ENCODE peak calls at places on chromosomes 5 and 9, in five cellular contexts. One of them, this sample, is unnamed. For H3K4me1, the result is how much of the 10 kb centered on the place peaks cover.

GRCh38 chr5:139561655-139562451 is 714 bp downstream of the UBE2D2 start:
- DNase-seq in uterus: peak
- DNase-seq in endodermal cell: peak
- DNase-seq in sigmoid colon: peak
- DNase-seq in cardiac muscle cell: peak
- DNase-seq in this sample: peak

GRCh38 chr9:6975198-6975597 is 217.4 kb downstream of the KDM4C start:
- DNase-seq in cardiac muscle cell: peak
- DNase-seq in endodermal cell: no peak
- DNase-seq in sigmoid colon: no peak
- DNase-seq in uterus: no peak
- DNase-seq in this sample: no peak

GRCh38 chr5:1104327-1105006 is 7.4 kb downstream of the SLC12A7 start:
- DNase-seq in endodermal cell: no peak
- DNase-seq in sigmoid colon: no peak
- DNase-seq in cardiac muscle cell: no peak
- DNase-seq in uterus: no peak
- DNase-seq in this sample: peak

GRCh38 chr5:180441577-180441976 is 52.6 kb upstream of the CNOT6 start:
- DNase-seq in endodermal cell: no peak
- DNase-seq in cardiac muscle cell: peak
- DNase-seq in sigmoid colon: no peak
- DNase-seq in uterus: no peak
- DNase-seq in this sample: no peak

GRCh38 chr5:148972958-148973357 is 89.9 kb downstream of the SH3TC2 start:
- DNase-seq in cardiac muscle cell: peak
- DNase-seq in endodermal cell: no peak
- DNase-seq in uterus: peak
- DNase-seq in sigmoid colon: peak
- DNase-seq in this sample: no peak

GRCh38 chr5:141910271-141910673 is 13.4 kb upstream of the DELE1 start:
- DNase-seq in endodermal cell: no peak
- DNase-seq in uterus: peak
- DNase-seq in cardiac muscle cell: no peak
- DNase-seq in sigmoid colon: no peak
- DNase-seq in this sample: no peak

GRCh38 chr9:116959775-116960174 is 272.7 kb downstream of the TRIM32 start:
- DNase-seq in sigmoid colon: no peak
- DNase-seq in cardiac muscle cell: no peak
- DNase-seq in uterus: no peak
- DNase-seq in endodermal cell: no peak
- DNase-seq in this sample: no peak

GRCh38 chr9:117204971-117205370 is 209.9 kb downstream of the ASTN2 start:
- DNase-seq in uterus: no peak
- DNase-seq in cardiac muscle cell: no peak
- DNase-seq in endodermal cell: no peak
- DNase-seq in sigmoid colon: no peak
- DNase-seq in this sample: no peak

GRCh38 chr5:29992248-29992647 is 1201.2 kb upstream of the CDH6 start:
- DNase-seq in cardiac muscle cell: no peak
- DNase-seq in endodermal cell: no peak
- DNase-seq in sigmoid colon: no peak
- DNase-seq in uterus: no peak
- DNase-seq in this sample: no peak

GRCh38 chr9:98652741-98653140 is 56.0 kb downstream of the GABBR2 start:
- DNase-seq in cardiac muscle cell: no peak
- DNase-seq in sigmoid colon: no peak
- DNase-seq in uterus: no peak
- DNase-seq in endodermal cell: no peak
- DNase-seq in this sample: no peak

GRCh38 chr5:60703944-60704343 is 4.0 kb upstream of the DEPDC1B start:
- DNase-seq in endodermal cell: no peak
- DNase-seq in cardiac muscle cell: no peak
- DNase-seq in sigmoid colon: no peak
- DNase-seq in uterus: no peak
- DNase-seq in this sample: no peak

GRCh38 chr5:5231576-5231975 is 91.4 kb downstream of the ADAMTS16 start:
- DNase-seq in uterus: no peak
- DNase-seq in sigmoid colon: no peak
- DNase-seq in cardiac muscle cell: no peak
- DNase-seq in endodermal cell: no peak
- DNase-seq in this sample: no peak
- H3K4me1 ChIP-seq in uterus: under half
- H3K4me1 ChIP-seq in sigmoid colon: under half
- H3K4me1 ChIP-seq in cardiac muscle cell: under half
- H3K4me1 ChIP-seq in endodermal cell: under half
- H3K4me1 ChIP-seq in this sample: under half

GRCh38 chr9:129469988-129470316 is 150.9 kb downstream of the C9orf50 start:
- DNase-seq in uterus: no peak
- DNase-seq in endodermal cell: no peak
- DNase-seq in sigmoid colon: no peak
- DNase-seq in cardiac muscle cell: no peak
- DNase-seq in this sample: no peak
- TF ChIP-seq CTCF in uterus: no peak
- TF ChIP-seq CTCF in endodermal cell: no peak
- TF ChIP-seq CTCF in sigmoid colon: no peak
- TF ChIP-seq CTCF in cardiac muscle cell: no peak
- TF ChIP-seq CTCF in this sample: no peak

GRCh38 chr9:76583256-76583655 is 124.3 kb downstream of the GCNT1 start:
- DNase-seq in sigmoid colon: no peak
- DNase-seq in uterus: no peak
- DNase-seq in cardiac muscle cell: no peak
- DNase-seq in endodermal cell: no peak
- DNase-seq in this sample: no peak

GRCh38 chr9:76585487-76586459 is 126.8 kb downstream of the GCNT1 start:
- DNase-seq in cardiac muscle cell: no peak
- DNase-seq in endodermal cell: no peak
- DNase-seq in sigmoid colon: no peak
- DNase-seq in uterus: no peak
- DNase-seq in this sample: no peak

GRCh38 chr9:76591256-76591950 is 132.4 kb downstream of the GCNT1 start:
- DNase-seq in uterus: no peak
- DNase-seq in endodermal cell: no peak
- DNase-seq in cardiac muscle cell: peak
- DNase-seq in sigmoid colon: no peak
- DNase-seq in this sample: no peak

GRCh38 chr9:76588320-76588719 is 129.3 kb downstream of the GCNT1 start:
- DNase-seq in cardiac muscle cell: no peak
- DNase-seq in uterus: no peak
- DNase-seq in endodermal cell: no peak
- DNase-seq in sigmoid colon: no peak
- DNase-seq in this sample: no peak

DNA sequence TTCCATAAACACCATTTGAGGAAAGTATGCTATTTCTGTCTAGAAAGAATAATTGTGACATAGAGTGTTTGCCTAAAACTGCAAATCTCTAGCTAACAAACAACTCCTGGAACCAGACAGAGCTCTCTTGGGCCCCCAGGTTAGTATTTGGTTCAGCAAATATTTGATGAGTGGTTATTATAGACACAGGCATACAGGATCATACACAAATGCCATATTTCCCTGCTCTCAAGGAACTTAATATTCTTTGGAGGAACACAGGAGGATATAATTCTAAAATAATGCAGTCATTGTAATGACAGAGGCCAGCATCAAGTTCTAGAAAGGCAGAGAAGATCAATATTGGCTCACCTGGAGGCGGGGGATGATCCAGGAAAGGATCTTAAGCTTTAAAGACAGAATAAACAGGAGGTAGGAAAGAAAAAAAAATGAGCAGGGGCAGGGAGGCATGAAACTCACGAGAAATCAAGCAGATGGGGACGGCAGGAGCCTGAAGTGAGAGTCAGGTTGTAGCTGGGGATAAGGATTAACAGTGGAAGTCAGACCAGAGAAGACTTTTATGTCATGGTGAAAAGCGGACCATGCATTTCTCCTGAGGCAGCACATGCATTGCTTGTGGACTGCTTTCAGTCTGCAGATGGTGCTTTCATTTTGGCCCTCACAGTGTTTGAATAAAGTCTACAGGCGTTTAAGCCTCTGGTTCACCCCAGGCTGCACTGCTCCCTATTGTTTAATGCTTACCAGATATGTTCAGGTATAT is 127.8 kb downstream of the GCNT1 start:
- DNase-seq in endodermal cell: no peak
- DNase-seq in uterus: no peak
- DNase-seq in sigmoid colon: no peak
- DNase-seq in cardiac muscle cell: no peak
- DNase-seq in this sample: no peak
- H3K4me3 ChIP-seq in endodermal cell: peak
- H3K4me3 ChIP-seq in uterus: no peak
- H3K4me3 ChIP-seq in sigmoid colon: no peak
- H3K4me3 ChIP-seq in cardiac muscle cell: no peak
- H3K4me3 ChIP-seq in this sample: no peak

GRCh38 chr5:82835488-82835887 is 241.7 kb downstream of the TMEM167A start:
- DNase-seq in endodermal cell: no peak
- DNase-seq in sigmoid colon: no peak
- DNase-seq in cardiac muscle cell: no peak
- DNase-seq in uterus: no peak
- DNase-seq in this sample: no peak

GRCh38 chr5:82834151-82834550 is 243.0 kb downstream of the TMEM167A start:
- DNase-seq in cardiac muscle cell: no peak
- DNase-seq in endodermal cell: no peak
- DNase-seq in uterus: no peak
- DNase-seq in sigmoid colon: no peak
- DNase-seq in this sample: no peak

GRCh38 chr5:82833277-82833676 is 243.9 kb downstream of the TMEM167A start:
- DNase-seq in uterus: no peak
- DNase-seq in endodermal cell: no peak
- DNase-seq in sigmoid colon: no peak
- DNase-seq in cardiac muscle cell: no peak
- DNase-seq in this sample: no peak
- H3K4me1 ChIP-seq in uterus: under half
- H3K4me1 ChIP-seq in endodermal cell: under half
- H3K4me1 ChIP-seq in sigmoid colon: under half
- H3K4me1 ChIP-seq in cardiac muscle cell: under half
- H3K4me1 ChIP-seq in this sample: under half

DNA sequence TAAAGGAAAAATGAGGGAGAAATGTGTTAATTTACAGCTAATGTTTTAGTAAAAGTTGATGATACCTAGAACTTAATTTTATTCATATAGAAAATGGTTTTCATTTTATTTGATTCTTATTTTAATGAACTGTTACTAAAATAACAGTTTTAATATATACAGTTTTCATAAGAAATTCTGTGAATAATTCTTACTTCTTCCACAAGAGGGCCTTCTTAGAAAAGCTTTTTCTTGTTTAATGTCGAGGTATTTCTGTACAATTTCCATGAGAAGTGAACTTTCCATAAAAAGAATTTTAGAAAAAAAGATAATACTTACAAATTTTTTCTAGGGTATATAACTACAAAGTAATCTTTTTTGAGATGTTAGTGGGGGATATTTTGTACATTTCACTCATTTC is 73.9 kb downstream of the KLF9 start:
- DNase-seq in cardiac muscle cell: peak
- DNase-seq in uterus: no peak
- DNase-seq in endodermal cell: no peak
- DNase-seq in sigmoid colon: no peak
- DNase-seq in this sample: no peak
- TF ChIP-seq CTCF in cardiac muscle cell: peak
- TF ChIP-seq CTCF in uterus: peak
- TF ChIP-seq CTCF in endodermal cell: peak
- TF ChIP-seq CTCF in sigmoid colon: no peak
- TF ChIP-seq CTCF in this sample: peak

DNA sequence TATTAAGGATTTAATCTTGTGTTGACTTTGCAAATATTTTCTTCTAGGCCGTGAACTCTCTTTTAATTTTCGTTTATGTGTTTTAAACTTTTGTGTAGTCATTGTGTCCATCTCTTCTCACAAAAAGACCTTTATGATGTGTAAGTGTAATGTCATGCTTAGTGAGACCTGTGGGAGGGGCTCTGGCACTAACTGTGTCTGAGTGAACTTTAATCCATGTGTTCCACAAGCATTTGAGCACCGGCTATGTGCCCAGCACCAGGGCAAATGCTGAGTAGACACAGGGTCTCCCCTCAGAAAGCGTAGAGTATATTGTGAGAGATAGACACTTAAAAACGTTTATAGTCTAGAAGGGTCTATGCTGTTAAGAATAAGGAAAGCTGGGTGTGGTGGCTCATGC is 272.6 kb upstream of the TUT7 start:
- DNase-seq in cardiac muscle cell: no peak
- DNase-seq in sigmoid colon: no peak
- DNase-seq in uterus: no peak
- DNase-seq in endodermal cell: no peak
- DNase-seq in this sample: no peak
- H3K4me3 ChIP-seq in cardiac muscle cell: no peak
- H3K4me3 ChIP-seq in sigmoid colon: no peak
- H3K4me3 ChIP-seq in uterus: no peak
- H3K4me3 ChIP-seq in endodermal cell: no peak
- H3K4me3 ChIP-seq in this sample: no peak

GRCh38 chr5:176491901-176492300 is 43.7 kb downstream of the FAF2 start:
- DNase-seq in endodermal cell: no peak
- DNase-seq in uterus: no peak
- DNase-seq in sigmoid colon: no peak
- DNase-seq in cardiac muscle cell: no peak
- DNase-seq in this sample: no peak

GRCh38 chr5:176490291-176490690 is 42.1 kb downstream of the FAF2 start:
- DNase-seq in endodermal cell: no peak
- DNase-seq in sigmoid colon: no peak
- DNase-seq in uterus: no peak
- DNase-seq in cardiac muscle cell: no peak
- DNase-seq in this sample: no peak

GRCh38 chr5:176491056-176491646 is 43.0 kb downstream of the FAF2 start:
- DNase-seq in sigmoid colon: no peak
- DNase-seq in cardiac muscle cell: no peak
- DNase-seq in uterus: no peak
- DNase-seq in endodermal cell: no peak
- DNase-seq in this sample: no peak

GRCh38 chr5:176486189-176486757 is 38.1 kb downstream of the FAF2 start:
- DNase-seq in cardiac muscle cell: no peak
- DNase-seq in uterus: no peak
- DNase-seq in endodermal cell: no peak
- DNase-seq in sigmoid colon: no peak
- DNase-seq in this sample: no peak

GRCh38 chr5:176489077-176489476 is 40.9 kb downstream of the FAF2 start:
- DNase-seq in endodermal cell: no peak
- DNase-seq in sigmoid colon: no peak
- DNase-seq in cardiac muscle cell: no peak
- DNase-seq in uterus: no peak
- DNase-seq in this sample: no peak
- H3K4me1 ChIP-seq in endodermal cell: under half
- H3K4me1 ChIP-seq in sigmoid colon: under half
- H3K4me1 ChIP-seq in cardiac muscle cell: under half
- H3K4me1 ChIP-seq in uterus: under half
- H3K4me1 ChIP-seq in this sample: under half